ENCODE peak calls at places on chromosomes 12 and 14, in eight cellular contexts. X, B, L, P, N, F, M and V are unnamed samples.

GRCh38 chr14:88961214-88961613 is 136.8 kb downstream of the TTC8 start:
- DNase-seq in M (no peak), P (no peak), B (no peak), X (no peak), N (no peak), F (no peak), L (no peak), V (no peak)

GRCh38 chr14:91352696-91353692 is 64.6 kb downstream of the CCDC88C start:
- DNase-seq in F (no peak), X (no peak), P (no peak), N (no peak), B (no peak), M (no peak), L (no peak), V (no peak)

GRCh38 chr14:68282479-68283377 is 463.1 kb downstream of the RAD51B start:
- DNase-seq in P (no peak), M (no peak), B (no peak), F (no peak), N (no peak), X (no peak), L (no peak), V (no peak)

GRCh38 chr12:6085841-6086240 is 38.6 kb downstream of the VWF start:
- DNase-seq in B (no peak), L (no peak), N (no peak), M (no peak), P (peak), F (no peak), X (no peak), V (no peak)

GRCh38 chr12:111453071-111453989 is 47.6 kb downstream of the SH2B3 start:
- DNase-seq in B (no peak), P (no peak), L (no peak), N (no peak), M (no peak), X (no peak), F (no peak), V (no peak)

GRCh38 chr12:93733358-93733757 is 56.2 kb downstream of the CRADD start:
- DNase-seq in F (no peak), X (no peak), B (no peak), M (no peak), P (no peak), L (no peak), N (no peak), V (no peak)

GRCh38 chr14:100359881-100360280 is 36.7 kb downstream of the SLC25A47 start:
- DNase-seq in B (no peak), M (no peak), P (peak), F (no peak), N (no peak), X (no peak), L (no peak), V (no peak)

GRCh38 chr14:32607399-32607798 is 278.3 kb downstream of the AKAP6 start:
- DNase-seq in X (peak), N (no peak), B (no peak), F (no peak), M (no peak), L (no peak), P (no peak), V (no peak)

GRCh38 chr14:56094063-56094462 is 24.1 kb upstream of the PELI2 start:
- DNase-seq in M (no peak), F (no peak), X (no peak), N (no peak), P (no peak), L (no peak), B (no peak), V (no peak)

GRCh38 chr12:122116707-122117535 is 38.4 kb downstream of the MLXIP start:
- DNase-seq in M (peak), B (no peak), L (no peak), X (no peak), N (no peak), F (no peak), P (no peak), V (no peak)

DNA sequence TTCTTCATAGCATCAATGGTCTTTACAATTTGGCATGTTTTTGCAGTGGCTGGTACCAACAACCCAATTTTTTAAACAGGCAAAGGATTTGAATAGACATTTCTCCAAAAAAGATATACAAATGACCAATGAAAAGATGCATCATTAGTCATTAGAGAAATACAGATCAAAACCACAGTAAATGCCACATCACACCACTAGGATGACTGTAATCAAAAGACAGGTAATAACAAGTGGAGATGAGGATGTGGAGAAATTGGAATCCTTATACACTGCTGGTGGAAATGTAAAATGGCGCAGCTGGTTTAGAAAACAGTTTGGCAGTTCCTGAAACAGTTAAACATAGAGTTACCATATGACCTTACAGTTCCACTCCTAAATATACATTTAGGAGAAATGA is 55.4 kb downstream of the TGFB3 start:
- DNase-seq in P (no peak), B (no peak), M (no peak), N (no peak), F (no peak), L (no peak), X (no peak), V (no peak)
- TF ChIP-seq CTCF in P (no peak), B (no peak), M (no peak), N (no peak), F (no peak), L (no peak), X (no peak), V (peak)

GRCh38 chr14:97106609-97107008 is 309.4 kb downstream of the VRK1 start:
- DNase-seq in B (no peak), F (no peak), P (no peak), N (no peak), X (no peak), M (no peak), L (no peak), V (no peak)

GRCh38 chr14:97107760-97108159 is 310.6 kb downstream of the VRK1 start:
- DNase-seq in F (no peak), B (no peak), L (no peak), X (no peak), P (no peak), M (no peak), N (peak), V (no peak)

GRCh38 chr14:97107070-97107469 is 309.9 kb downstream of the VRK1 start:
- DNase-seq in M (no peak), L (no peak), P (no peak), X (no peak), B (no peak), N (peak), F (no peak), V (no peak)

GRCh38 chr14:97104029-97104428 is 306.8 kb downstream of the VRK1 start:
- DNase-seq in B (no peak), F (no peak), M (no peak), X (no peak), L (no peak), N (no peak), P (no peak), V (no peak)

DNA sequence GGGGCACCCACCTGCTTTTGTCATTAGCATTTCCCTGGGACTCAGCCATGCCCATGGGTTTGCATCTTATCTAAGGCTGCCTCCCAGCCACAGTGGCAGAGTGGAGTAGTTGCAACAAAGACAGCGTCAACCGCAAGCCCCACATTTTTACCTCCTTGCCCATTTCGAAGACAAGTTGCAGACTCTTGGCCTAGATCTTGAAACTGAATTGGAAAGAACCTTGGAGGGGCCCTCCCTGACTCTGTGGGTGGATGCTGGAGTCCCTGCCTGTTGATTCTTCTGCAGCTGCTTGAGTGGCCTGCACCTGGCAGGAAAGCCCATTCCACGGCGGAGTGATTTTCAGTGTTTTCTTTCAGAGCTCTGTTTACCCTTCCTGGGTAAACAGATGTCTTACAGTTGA is 309.0 kb downstream of the VRK1 start:
- DNase-seq in F (no peak), X (no peak), P (no peak), N (no peak), L (no peak), M (no peak), B (no peak), V (no peak)
- TF ChIP-seq CTCF in F (no peak), X (no peak), P (no peak), N (no peak), L (no peak), M (no peak), B (no peak), V (no peak)

GRCh38 chr12:107404981-107405380 is 280.6 kb upstream of the PWP1 start:
- DNase-seq in P (no peak), X (no peak), F (no peak), M (no peak), N (peak), B (peak), L (peak), V (peak)
- TF ChIP-seq CTCF in P (peak), X (peak), F (peak), M (peak), N (peak), B (peak), L (no peak), V (peak)

GRCh38 chr12:12356886-12357696 is at the start of gene BORCS5:
- DNase-seq in B (peak), X (peak), M (peak), L (peak), N (peak), F (peak), P (peak), V (peak)
- TF ChIP-seq CTCF in B (peak), X (no peak), M (peak), L (peak), N (no peak), F (peak), P (peak), V (no peak)

GRCh38 chr12:49017764-49018281 is 753 bp downstream of the PRKAG1 start:
- DNase-seq in P (no peak), X (no peak), L (no peak), F (no peak), B (peak), N (peak), M (no peak), V (no peak)
- TF ChIP-seq CTCF in P (no peak), X (no peak), L (no peak), F (no peak), B (no peak), N (no peak), M (no peak), V (no peak)

GRCh38 chr14:69287096-69287991 is 27.4 kb downstream of the GALNT16 start:
- DNase-seq in X (no peak), F (no peak), B (peak), P (no peak), N (no peak), M (no peak), L (no peak), V (no peak)
- TF ChIP-seq CTCF in X (no peak), F (peak), B (no peak), P (no peak), N (no peak), M (no peak), L (no peak), V (no peak)

DNA sequence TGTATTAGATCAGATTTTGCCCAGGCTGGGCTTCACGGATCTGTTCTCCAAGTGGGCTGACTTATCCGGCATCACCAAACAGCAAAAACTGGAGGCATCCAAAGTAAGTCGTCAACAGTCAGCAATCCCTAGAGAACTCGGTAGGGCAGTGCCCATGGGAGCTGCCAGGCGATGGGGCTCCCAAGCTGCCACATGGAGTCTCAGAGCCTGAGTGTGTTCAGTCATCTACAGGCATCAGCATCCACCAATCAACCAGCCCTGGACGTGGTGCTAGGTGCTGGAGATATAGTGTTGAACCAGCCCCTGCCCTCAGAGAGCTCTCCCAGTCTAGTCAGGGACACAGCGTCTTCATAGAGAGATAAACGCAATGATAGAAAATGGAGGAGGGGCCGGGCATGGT is 6.9 kb downstream of the SERPINA4 start:
- DNase-seq in X (no peak), L (no peak), P (peak), B (no peak), F (no peak), M (no peak), N (no peak), V (no peak)
- TF ChIP-seq CTCF in X (no peak), L (no peak), P (no peak), B (no peak), F (no peak), M (no peak), N (no peak), V (no peak)

GRCh38 chr12:321606-322326 is 59.1 kb upstream of the SLC6A13 start:
- DNase-seq in P (no peak), B (peak), X (no peak), F (no peak), M (no peak), N (peak), L (no peak), V (no peak)
- TF ChIP-seq CTCF in P (peak), B (peak), X (no peak), F (no peak), M (no peak), N (peak), L (no peak), V (no peak)